ENCODE peak calls at places on chromosomes 13 and 19, in nine cellular contexts. One of them, this sample, is unnamed.

GRCh38 chr19:17952041-17952976 is 14.6 kb upstream of the KCNN1 start:
- DNase-seq in ovary: no peak
- DNase-seq in AG10803: no peak
- DNase-seq in GM23338: peak; percentile 59
- DNase-seq in neural crest cell: no peak
- DNase-seq in effector memory CD4-positive, alpha-beta T cell: no peak
- DNase-seq in tibial artery: no peak
- DNase-seq in activated CD4-positive, alpha-beta T cell treated with anti-CD3 and anti-CD28 coated beads for 48 hours: no peak
- DNase-seq in T1000: no peak
- DNase-seq in this sample: peak; percentile 93

GRCh38 chr19:21698215-21698614 is 69.2 kb downstream of the ZNF100 start:
- DNase-seq in ovary: no peak
- DNase-seq in AG10803: peak; percentile 8
- DNase-seq in GM23338: peak; percentile 74
- DNase-seq in neural crest cell: no peak
- DNase-seq in effector memory CD4-positive, alpha-beta T cell: no peak
- DNase-seq in tibial artery: no peak
- DNase-seq in activated CD4-positive, alpha-beta T cell treated with anti-CD3 and anti-CD28 coated beads for 48 hours: no peak
- DNase-seq in T1000: no peak
- DNase-seq in this sample: peak; percentile 53

GRCh38 chr13:39942901-39943273 is 287.4 kb downstream of the COG6 start:
- DNase-seq in ovary: peak; percentile 38
- DNase-seq in AG10803: peak; percentile 74
- DNase-seq in GM23338: peak; percentile 94
- DNase-seq in neural crest cell: peak; percentile 57
- DNase-seq in effector memory CD4-positive, alpha-beta T cell: peak; percentile 55
- DNase-seq in tibial artery: peak; percentile 77
- DNase-seq in activated CD4-positive, alpha-beta T cell treated with anti-CD3 and anti-CD28 coated beads for 48 hours: peak; percentile 81
- DNase-seq in T1000: peak; percentile 63
- DNase-seq in this sample: peak; percentile 82

GRCh38 chr19:45753548-45753947 is 15.5 kb downstream of the SIX5 start:
- DNase-seq in ovary: no peak
- DNase-seq in AG10803: no peak
- DNase-seq in GM23338: peak; percentile 84
- DNase-seq in neural crest cell: no peak
- DNase-seq in effector memory CD4-positive, alpha-beta T cell: no peak
- DNase-seq in tibial artery: no peak
- DNase-seq in activated CD4-positive, alpha-beta T cell treated with anti-CD3 and anti-CD28 coated beads for 48 hours: no peak
- DNase-seq in T1000: no peak
- DNase-seq in this sample: peak; percentile 60

GRCh38 chr13:33349996-33350826 is 64.7 kb upstream of the STARD13 start:
- DNase-seq in ovary: peak; percentile 54
- DNase-seq in AG10803: peak; percentile 21
- DNase-seq in GM23338: peak; percentile 51
- DNase-seq in neural crest cell: peak; percentile 12
- DNase-seq in effector memory CD4-positive, alpha-beta T cell: no peak
- DNase-seq in tibial artery: peak; percentile 82
- DNase-seq in activated CD4-positive, alpha-beta T cell treated with anti-CD3 and anti-CD28 coated beads for 48 hours: no peak
- DNase-seq in T1000: peak; percentile 11
- DNase-seq in this sample: peak; percentile 74

GRCh38 chr19:3655402-3656072 is 28.9 kb upstream of the CACTIN start:
- DNase-seq in ovary: peak; percentile 63
- DNase-seq in AG10803: peak; percentile 95
- DNase-seq in GM23338: no peak
- DNase-seq in neural crest cell: no peak
- DNase-seq in effector memory CD4-positive, alpha-beta T cell: no peak
- DNase-seq in tibial artery: peak; percentile 70
- DNase-seq in activated CD4-positive, alpha-beta T cell treated with anti-CD3 and anti-CD28 coated beads for 48 hours: no peak
- DNase-seq in T1000: peak; percentile 90
- DNase-seq in this sample: no peak

GRCh38 chr13:110298566-110299321 is 8.2 kb downstream of the COL4A1 start:
- DNase-seq in ovary: peak; percentile 53
- DNase-seq in AG10803: no peak
- DNase-seq in GM23338: peak; percentile 65
- DNase-seq in neural crest cell: no peak
- DNase-seq in effector memory CD4-positive, alpha-beta T cell: no peak
- DNase-seq in tibial artery: no peak
- DNase-seq in activated CD4-positive, alpha-beta T cell treated with anti-CD3 and anti-CD28 coated beads for 48 hours: peak; percentile 68
- DNase-seq in T1000: no peak
- DNase-seq in this sample: peak; percentile 71

GRCh38 chr13:93352616-93353015 is 126.0 kb downstream of the GPC6 start:
- DNase-seq in ovary: no peak
- DNase-seq in AG10803: no peak
- DNase-seq in GM23338: no peak
- DNase-seq in neural crest cell: no peak
- DNase-seq in effector memory CD4-positive, alpha-beta T cell: no peak
- DNase-seq in tibial artery: no peak
- DNase-seq in activated CD4-positive, alpha-beta T cell treated with anti-CD3 and anti-CD28 coated beads for 48 hours: no peak
- DNase-seq in T1000: no peak
- DNase-seq in this sample: no peak

GRCh38 chr19:30209617-30210600 is 162.3 kb upstream of the ZNF536 start:
- DNase-seq in ovary: no peak
- DNase-seq in AG10803: no peak
- DNase-seq in GM23338: no peak
- DNase-seq in neural crest cell: no peak
- DNase-seq in effector memory CD4-positive, alpha-beta T cell: no peak
- DNase-seq in tibial artery: no peak
- DNase-seq in activated CD4-positive, alpha-beta T cell treated with anti-CD3 and anti-CD28 coated beads for 48 hours: no peak
- DNase-seq in T1000: no peak
- DNase-seq in this sample: no peak

This sample was measured in left kidney.